ENCODE peak calls at places on chromosomes 7 and 10, in five cellular contexts. One of them, this sample, is unnamed.

GRCh38 chr7:124536156-124536762 is 229.3 kb downstream of the GPR37 start:
- DNase-seq in cardiac muscle cell: no peak
- DNase-seq in HCT116: no peak
- DNase-seq in transverse colon: no peak
- DNase-seq in tibial nerve: no peak
- DNase-seq in this sample: no peak

GRCh38 chr7:139094596-139094995 is 14.9 kb downstream of the ZC3HAV1 start:
- DNase-seq in cardiac muscle cell: no peak
- DNase-seq in HCT116: no peak
- DNase-seq in transverse colon: no peak
- DNase-seq in tibial nerve: peak; percentile 42
- DNase-seq in this sample: peak; percentile 25

GRCh38 chr7:140079121-140079536 is 16.4 kb upstream of the PARP12 start:
- DNase-seq in cardiac muscle cell: peak; percentile 35
- DNase-seq in HCT116: no peak
- DNase-seq in transverse colon: no peak
- DNase-seq in tibial nerve: peak; percentile 40
- DNase-seq in this sample: peak; percentile 55

GRCh38 chr10:121741246-121741645 is 143.0 kb upstream of the FGFR2 start:
- DNase-seq in cardiac muscle cell: no peak
- DNase-seq in HCT116: no peak
- DNase-seq in transverse colon: no peak
- DNase-seq in tibial nerve: no peak
- DNase-seq in this sample: no peak

GRCh38 chr10:32922164-32922563 is 35.9 kb downstream of the ITGB1 start:
- DNase-seq in cardiac muscle cell: no peak
- DNase-seq in HCT116: no peak
- DNase-seq in transverse colon: no peak
- DNase-seq in tibial nerve: no peak
- DNase-seq in this sample: no peak

GRCh38 chr7:105112440-105113418 is 98.7 kb downstream of the KMT2E start:
- DNase-seq in cardiac muscle cell: no peak
- DNase-seq in HCT116: no peak
- DNase-seq in transverse colon: no peak
- DNase-seq in tibial nerve: no peak
- DNase-seq in this sample: no peak

GRCh38 chr7:81482600-81483186 is 287.2 kb downstream of the HGF start:
- DNase-seq in cardiac muscle cell: no peak
- DNase-seq in HCT116: peak; percentile 23
- DNase-seq in transverse colon: no peak
- DNase-seq in tibial nerve: no peak
- DNase-seq in this sample: no peak

GRCh38 chr7:69773535-69774225 is 175.4 kb downstream of the AUTS2 start:
- DNase-seq in cardiac muscle cell: no peak
- DNase-seq in HCT116: no peak
- DNase-seq in transverse colon: no peak
- DNase-seq in tibial nerve: no peak
- DNase-seq in this sample: peak; percentile 34

GRCh38 chr7:41886257-41886905 is 183.5 kb upstream of the INHBA start:
- DNase-seq in cardiac muscle cell: no peak
- DNase-seq in HCT116: no peak
- DNase-seq in transverse colon: peak; percentile 47
- DNase-seq in tibial nerve: peak; percentile 38
- DNase-seq in this sample: peak; percentile 60

GRCh38 chr7:137990251-137990901 is 11.5 kb downstream of the CREB3L2 start:
- DNase-seq in cardiac muscle cell: no peak
- DNase-seq in HCT116: no peak
- DNase-seq in transverse colon: no peak
- DNase-seq in tibial nerve: no peak
- DNase-seq in this sample: no peak

GRCh38 chr10:78526347-78526746 is 492.7 kb downstream of the RPS24 start:
- DNase-seq in cardiac muscle cell: no peak
- DNase-seq in HCT116: no peak
- DNase-seq in transverse colon: no peak
- DNase-seq in tibial nerve: no peak
- DNase-seq in this sample: no peak

GRCh38 chr10:22253578-22253882 is 35.7 kb upstream of the EBLN1 start:
- DNase-seq in cardiac muscle cell: no peak
- DNase-seq in HCT116: no peak
- DNase-seq in transverse colon: peak; percentile 35
- DNase-seq in tibial nerve: peak; percentile 31
- DNase-seq in this sample: peak; percentile 50

GRCh38 chr7:110522751-110523200 is 568.2 kb upstream of the LRRN3 start:
- DNase-seq in cardiac muscle cell: no peak
- DNase-seq in HCT116: no peak
- DNase-seq in transverse colon: no peak
- DNase-seq in tibial nerve: no peak
- DNase-seq in this sample: no peak

GRCh38 chr10:103714232-103714891 is 141.0 kb downstream of the SH3PXD2A start:
- DNase-seq in cardiac muscle cell: no peak
- DNase-seq in HCT116: no peak
- DNase-seq in transverse colon: no peak
- DNase-seq in tibial nerve: no peak
- DNase-seq in this sample: no peak

GRCh38 chr7:33554046-33554445 is 351.3 kb upstream of the BMPER start:
- DNase-seq in cardiac muscle cell: no peak
- DNase-seq in HCT116: no peak
- DNase-seq in transverse colon: no peak
- DNase-seq in tibial nerve: no peak
- DNase-seq in this sample: no peak

GRCh38 chr7:154684651-154685563 is 318.0 kb downstream of the PAXIP1 start:
- DNase-seq in cardiac muscle cell: no peak
- DNase-seq in HCT116: no peak
- DNase-seq in transverse colon: peak; percentile 66
- DNase-seq in tibial nerve: no peak
- DNase-seq in this sample: no peak

GRCh38 chr7:131555565-131556054 is 818 bp downstream of the PODXL start:
- DNase-seq in cardiac muscle cell: no peak
- DNase-seq in HCT116: no peak
- DNase-seq in transverse colon: no peak
- DNase-seq in tibial nerve: no peak
- DNase-seq in this sample: no peak

GRCh38 chr10:132016514-132016913 is 34.8 kb upstream of the BNIP3 start:
- DNase-seq in cardiac muscle cell: no peak
- DNase-seq in HCT116: no peak
- DNase-seq in transverse colon: no peak
- DNase-seq in tibial nerve: no peak
- DNase-seq in this sample: no peak

GRCh38 chr7:30988346-30989005 is 24.7 kb downstream of the GHRHR start:
- DNase-seq in cardiac muscle cell: no peak
- DNase-seq in HCT116: no peak
- DNase-seq in transverse colon: peak; percentile 49
- DNase-seq in tibial nerve: no peak
- DNase-seq in this sample: peak; percentile 51

GRCh38 chr10:59079386-59080226 is 96.8 kb upstream of the PHYHIPL start:
- DNase-seq in cardiac muscle cell: no peak
- DNase-seq in HCT116: peak; percentile 3
- DNase-seq in transverse colon: no peak
- DNase-seq in tibial nerve: no peak
- DNase-seq in this sample: no peak

GRCh38 chr10:125689955-125690569 is 7.1 kb upstream of the TEX36 start:
- DNase-seq in cardiac muscle cell: no peak
- DNase-seq in HCT116: no peak
- DNase-seq in transverse colon: no peak
- DNase-seq in tibial nerve: no peak
- DNase-seq in this sample: no peak

GRCh38 chr7:101138149-101138870 is 11.4 kb downstream of the SERPINE1 start:
- DNase-seq in cardiac muscle cell: peak; percentile 73
- DNase-seq in HCT116: peak; percentile 97
- DNase-seq in transverse colon: peak; percentile 80
- DNase-seq in tibial nerve: peak; percentile 88
- DNase-seq in this sample: peak; percentile 76

GRCh38 chr10:126250045-126250444 is 138.2 kb downstream of the ADAM12 start:
- DNase-seq in cardiac muscle cell: no peak
- DNase-seq in HCT116: no peak
- DNase-seq in transverse colon: no peak
- DNase-seq in tibial nerve: no peak
- DNase-seq in this sample: no peak

GRCh38 chr10:68423522-68423921 is 16.4 kb upstream of the RUFY2 start:
- DNase-seq in cardiac muscle cell: no peak
- DNase-seq in HCT116: no peak
- DNase-seq in transverse colon: no peak
- DNase-seq in tibial nerve: no peak
- DNase-seq in this sample: no peak

GRCh38 chr10:7157091-7157490 is 253.7 kb downstream of the SFMBT2 start:
- DNase-seq in cardiac muscle cell: no peak
- DNase-seq in HCT116: no peak
- DNase-seq in transverse colon: no peak
- DNase-seq in tibial nerve: no peak
- DNase-seq in this sample: no peak

DNA sequence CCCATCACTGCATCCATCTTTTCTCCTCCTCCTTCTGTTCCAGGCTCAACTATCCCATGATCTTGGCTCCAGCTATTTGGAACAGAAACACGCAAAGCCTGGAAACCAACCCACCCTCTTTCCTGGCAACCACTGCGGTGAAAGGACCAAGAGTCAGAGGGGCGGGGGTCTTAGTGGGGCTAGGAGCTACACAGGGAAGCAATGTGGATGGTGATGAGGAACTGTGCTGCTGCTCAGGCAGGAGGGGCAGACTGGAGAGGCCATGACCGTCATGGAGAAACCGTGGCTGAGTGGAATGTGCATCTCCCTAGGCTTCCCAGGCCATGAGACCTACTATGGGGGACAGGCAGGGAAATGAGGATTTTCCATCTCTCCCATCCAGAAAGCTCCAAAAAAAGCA is 25.6 kb downstream of the PLAC9 start:
- DNase-seq in cardiac muscle cell: no peak
- DNase-seq in HCT116: no peak
- DNase-seq in transverse colon: no peak
- DNase-seq in tibial nerve: no peak
- DNase-seq in this sample: no peak
- H3K4me1 ChIP-seq in cardiac muscle cell: no peaks in the 10 kb centered on the region
- H3K4me1 ChIP-seq in HCT116: peaks cover 63% of the 10 kb centered on the region
- H3K4me1 ChIP-seq in transverse colon: peaks cover 27% of the 10 kb centered on the region
- H3K4me1 ChIP-seq in tibial nerve: no peaks in the 10 kb centered on the region
- H3K4me1 ChIP-seq in this sample: peaks cover 11% of the 10 kb centered on the region

GRCh38 chr10:12710157-12710556 is 291.4 kb downstream of the CCDC3 start:
- DNase-seq in cardiac muscle cell: no peak
- DNase-seq in HCT116: no peak
- DNase-seq in transverse colon: no peak
- DNase-seq in tibial nerve: no peak
- DNase-seq in this sample: no peak

GRCh38 chr10:12711344-12711708 is 290.2 kb downstream of the CCDC3 start:
- DNase-seq in cardiac muscle cell: no peak
- DNase-seq in HCT116: no peak
- DNase-seq in transverse colon: no peak
- DNase-seq in tibial nerve: no peak
- DNase-seq in this sample: no peak

GRCh38 chr10:12709516-12709915 is 292.0 kb downstream of the CCDC3 start:
- DNase-seq in cardiac muscle cell: no peak
- DNase-seq in HCT116: no peak
- DNase-seq in transverse colon: no peak
- DNase-seq in tibial nerve: no peak
- DNase-seq in this sample: no peak

GRCh38 chr10:12712284-12712983 is 289.1 kb downstream of the CCDC3 start:
- DNase-seq in cardiac muscle cell: no peak
- DNase-seq in HCT116: no peak
- DNase-seq in transverse colon: no peak
- DNase-seq in tibial nerve: no peak
- DNase-seq in this sample: no peak

GRCh38 chr10:12710594-12711343 is 290.7 kb downstream of the CCDC3 start:
- DNase-seq in cardiac muscle cell: peak; percentile 79
- DNase-seq in HCT116: peak; percentile 76
- DNase-seq in transverse colon: peak; percentile 83
- DNase-seq in tibial nerve: peak; percentile 72
- DNase-seq in this sample: peak; percentile 85
- H3K4me1 ChIP-seq in cardiac muscle cell: peaks cover 4% of the 10 kb centered on the region
- H3K4me1 ChIP-seq in HCT116: peaks cover 55% of the 10 kb centered on the region
- H3K4me1 ChIP-seq in transverse colon: peaks cover 49% of the 10 kb centered on the region
- H3K4me1 ChIP-seq in tibial nerve: no peaks in the 10 kb centered on the region
- H3K4me1 ChIP-seq in this sample: peaks cover 9% of the 10 kb centered on the region

DNA sequence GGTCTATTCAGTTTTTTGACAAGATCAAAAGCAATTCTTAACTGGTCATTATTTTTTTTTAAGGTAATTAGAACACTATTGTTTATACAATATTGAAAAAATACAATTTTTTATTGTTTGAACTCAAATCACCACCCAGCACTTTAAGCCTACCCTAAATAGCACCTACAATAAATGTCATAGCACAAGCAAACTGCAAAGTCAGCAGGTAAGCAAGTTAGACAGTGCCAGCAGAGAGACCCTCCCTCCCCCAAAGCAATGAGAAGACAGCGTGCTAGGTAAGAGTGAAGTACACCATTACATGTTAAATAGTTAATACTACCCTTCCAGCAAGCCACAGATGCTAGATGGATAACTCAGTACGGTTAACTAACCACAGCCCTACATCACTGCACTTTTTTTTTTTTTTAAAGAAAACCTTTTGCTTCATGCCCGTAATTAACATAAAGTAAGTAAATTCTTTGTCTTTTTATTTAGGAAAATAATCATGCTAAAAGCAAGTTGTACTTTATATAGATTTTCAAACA is 120.0 kb downstream of the UBE2H start:
- DNase-seq in cardiac muscle cell: no peak
- DNase-seq in HCT116: no peak
- DNase-seq in transverse colon: no peak
- DNase-seq in tibial nerve: no peak
- DNase-seq in this sample: no peak
- H3K4me1 ChIP-seq in cardiac muscle cell: peaks cover 11% of the 10 kb centered on the region
- H3K4me1 ChIP-seq in HCT116: peaks cover 54% of the 10 kb centered on the region
- H3K4me1 ChIP-seq in transverse colon: peaks cover 25% of the 10 kb centered on the region
- H3K4me1 ChIP-seq in tibial nerve: no peaks in the 10 kb centered on the region
- H3K4me1 ChIP-seq in this sample: peaks cover 12% of the 10 kb centered on the region

GRCh38 chr10:88897019-88897853 is 17.2 kb downstream of the STAMBPL1 start:
- DNase-seq in cardiac muscle cell: peak; percentile 49
- DNase-seq in HCT116: peak; percentile 65
- DNase-seq in transverse colon: peak; percentile 33
- DNase-seq in tibial nerve: no peak
- DNase-seq in this sample: no peak
- H3K4me1 ChIP-seq in cardiac muscle cell: peaks cover 18% of the 10 kb centered on the region
- H3K4me1 ChIP-seq in HCT116: peaks cover 61% of the 10 kb centered on the region
- H3K4me1 ChIP-seq in transverse colon: peaks cover 100% of the 10 kb centered on the region
- H3K4me1 ChIP-seq in tibial nerve: no peaks in the 10 kb centered on the region
- H3K4me1 ChIP-seq in this sample: peaks cover 12% of the 10 kb centered on the region

GRCh38 chr7:29290829-29291228 is 96.3 kb downstream of the CHN2 start:
- DNase-seq in cardiac muscle cell: no peak
- DNase-seq in HCT116: no peak
- DNase-seq in transverse colon: no peak
- DNase-seq in tibial nerve: no peak
- DNase-seq in this sample: no peak
- H3K4me1 ChIP-seq in cardiac muscle cell: peaks cover 4% of the 10 kb centered on the region
- H3K4me1 ChIP-seq in HCT116: peaks cover 13% of the 10 kb centered on the region
- H3K4me1 ChIP-seq in transverse colon: peaks cover 13% of the 10 kb centered on the region
- H3K4me1 ChIP-seq in tibial nerve: no peaks in the 10 kb centered on the region
- H3K4me1 ChIP-seq in this sample: no peaks in the 10 kb centered on the region

GRCh38 chr10:35398888-35399287 is 62.6 kb downstream of the CCNY start:
- DNase-seq in cardiac muscle cell: peak; percentile 34
- DNase-seq in HCT116: no peak
- DNase-seq in transverse colon: no peak
- DNase-seq in tibial nerve: no peak
- DNase-seq in this sample: no peak
- H3K4me1 ChIP-seq in cardiac muscle cell: peaks cover 42% of the 10 kb centered on the region
- H3K4me1 ChIP-seq in HCT116: no peaks in the 10 kb centered on the region
- H3K4me1 ChIP-seq in transverse colon: peaks cover 34% of the 10 kb centered on the region
- H3K4me1 ChIP-seq in tibial nerve: no peaks in the 10 kb centered on the region
- H3K4me1 ChIP-seq in this sample: peaks cover 37% of the 10 kb centered on the region

This sample was measured in ovary.